ENCODE peak calls at places on chromosomes 2 and 18, in four cellular contexts. T is upper lobe of right lung, M is breast epithelium, E is body of pancreas. C is an unnamed sample.
A peak's percentile ranks its signal among the peaks of the same experiment; 100 is the strongest.

GRCh38 chr2:97758131-97758705 is 44.8 kb downstream of the ZAP70 start:
- DNase-seq in T (no peak), M (no peak), E (no peak), C (no peak)

GRCh38 chr18:58894937-58895336 is 30.3 kb downstream of the ZNF532 start:
- DNase-seq in T (no peak), M (no peak), E (no peak), C (no peak)

GRCh38 chr2:135093685-135094340 is 41.7 kb downstream of the RAB3GAP1 start:
- DNase-seq in T (no peak), M (no peak), E (no peak), C (no peak)

GRCh38 chr2:105376789-105377231 is 22.0 kb downstream of the FHL2 start:
- DNase-seq in T (no peak), M (no peak), E (no peak), C (peak; percentile 59)

GRCh38 chr2:148358375-148358774 is 286.2 kb upstream of the EPC2 start:
- DNase-seq in T (no peak), M (no peak), E (no peak), C (no peak)

GRCh38 chr2:12715878-12716249 is 872 bp upstream of the TRIB2 start:
- DNase-seq in T (peak; percentile 89), M (peak; percentile 78), E (peak; percentile 78), C (no peak)

GRCh38 chr2:28360742-28361293 is 31.8 kb upstream of the FOSL2 start:
- DNase-seq in T (no peak), M (no peak), E (no peak), C (peak; percentile 72)

GRCh38 chr2:181778621-181779195 is 98.4 kb upstream of the NEUROD1 start:
- DNase-seq in T (no peak), M (no peak), E (no peak), C (no peak)

GRCh38 chr2:152445375-152445774 is 110.4 kb downstream of the FMNL2 start:
- DNase-seq in T (no peak), M (no peak), E (no peak), C (no peak)

GRCh38 chr2:29063056-29063455 is 11.3 kb downstream of the PCARE start:
- DNase-seq in T (peak; percentile 82), M (peak; percentile 47), E (peak; percentile 63), C (no peak)

GRCh38 chr18:5237083-5237722 is 40.1 kb upstream of the AKAIN1 start:
- DNase-seq in T (no peak), M (peak; percentile 52), E (peak; percentile 12), C (no peak)

GRCh38 chr2:27724905-27725693 is 46.4 kb upstream of the MRPL33 start:
- DNase-seq in T (no peak), M (no peak), E (no peak), C (no peak)

GRCh38 chr2:98134138-98134537 is 47.2 kb downstream of the VWA3B start:
- DNase-seq in T (peak; percentile 70), M (no peak), E (no peak), C (no peak)

GRCh38 chr2:118667366-118667765 is 180.1 kb downstream of the EN1 start:
- DNase-seq in T (no peak), M (no peak), E (no peak), C (peak; percentile 77)

GRCh38 chr2:189091253-189091652 is 88.3 kb downstream of the COL5A2 start:
- DNase-seq in T (no peak), M (no peak), E (no peak), C (no peak)

GRCh38 chr2:181741756-181742155 is 61.4 kb upstream of the NEUROD1 start:
- DNase-seq in T (no peak), M (no peak), E (no peak), C (no peak)

GRCh38 chr2:127228102-127228501 is 8.0 kb upstream of the CYP27C1 start:
- DNase-seq in T (no peak), M (no peak), E (no peak), C (no peak)

GRCh38 chr18:73597832-73598615 is 549.6 kb downstream of the FBXO15 start:
- DNase-seq in T (no peak), M (no peak), E (no peak), C (no peak)

GRCh38 chr2:231245253-231246094 is 47.0 kb downstream of the ARMC9 start:
- DNase-seq in T (no peak), M (no peak), E (peak; percentile 28), C (no peak)
- TF ChIP-seq CTCF in T (no peak), M (no peak), E (peak; percentile 24), C (no peak)

DNA sequence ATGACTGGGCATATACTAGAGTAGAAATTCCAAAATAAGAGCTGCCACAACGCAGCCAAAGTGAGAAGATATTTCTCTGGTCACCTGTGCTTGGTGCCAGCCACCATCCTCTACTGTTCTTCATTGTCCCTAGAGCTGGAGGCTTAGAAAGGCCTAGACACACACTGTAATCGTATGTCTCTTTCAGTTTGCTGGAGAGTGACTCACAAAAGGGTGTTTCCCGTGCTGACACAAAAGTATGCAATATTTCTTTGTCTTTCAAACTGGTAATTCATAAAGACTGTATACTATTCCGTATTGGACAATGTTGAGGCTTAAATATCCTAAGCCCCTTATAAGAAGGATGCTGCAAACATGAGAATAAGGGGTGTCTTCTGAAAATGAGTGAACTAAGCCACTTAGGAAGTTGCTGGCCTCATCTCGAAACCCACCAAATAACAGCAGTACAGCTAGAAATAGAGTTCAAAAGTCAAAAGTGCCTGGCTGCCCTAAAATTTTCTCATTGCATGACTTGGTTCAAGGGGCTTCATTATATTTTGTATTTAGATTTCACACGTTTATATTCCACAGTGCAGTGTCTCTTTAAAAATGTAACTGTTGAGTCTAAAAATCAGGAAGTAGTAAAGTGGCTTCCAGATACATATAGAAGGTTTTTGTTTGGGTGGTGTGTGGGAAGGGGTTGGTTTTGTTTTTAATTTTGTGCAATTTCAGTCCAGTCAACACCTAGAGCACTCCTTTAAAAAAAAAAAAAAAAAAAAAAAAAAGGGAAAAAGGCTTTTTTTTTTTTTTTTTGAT is 601.1 kb downstream of the ARHGAP15 start:
- DNase-seq in T (no peak), M (no peak), E (no peak), C (no peak)
- H3K4me3 ChIP-seq in T (no peak overlapping the region), M (no peak overlapping the region), E (no peak overlapping the region), C (no peak overlapping the region)

GRCh38 chr2:205052781-205053180 is 507.5 kb downstream of the PARD3B start:
- DNase-seq in T (no peak), M (no peak), E (no peak), C (no peak)

GRCh38 chr2:205041472-205042130 is 496.3 kb downstream of the PARD3B start:
- DNase-seq in T (no peak), M (no peak), E (no peak), C (no peak)

GRCh38 chr2:205051417-205051816 is 506.1 kb downstream of the PARD3B start:
- DNase-seq in T (no peak), M (no peak), E (no peak), C (no peak)

GRCh38 chr2:205043285-205043684 is 498.0 kb downstream of the PARD3B start:
- DNase-seq in T (no peak), M (no peak), E (no peak), C (no peak)

GRCh38 chr2:205047273-205047839 is 502.1 kb downstream of the PARD3B start:
- DNase-seq in T (no peak), M (no peak), E (no peak), C (no peak)
- TF ChIP-seq CTCF in T (no peak), M (no peak), E (no peak), C (no peak)

GRCh38 chr2:217978536-217979150 is 24.2 kb downstream of the TNS1 start:
- DNase-seq in T (peak; percentile 72), M (no peak), E (peak; percentile 14), C (no peak)
- H3K4me3 ChIP-seq in T (peak overlapping the region; percentile 60), M (peak overlapping the region; percentile 45), E (peak overlapping the region; percentile 10), C (peak overlapping the region; percentile 56)

DNA sequence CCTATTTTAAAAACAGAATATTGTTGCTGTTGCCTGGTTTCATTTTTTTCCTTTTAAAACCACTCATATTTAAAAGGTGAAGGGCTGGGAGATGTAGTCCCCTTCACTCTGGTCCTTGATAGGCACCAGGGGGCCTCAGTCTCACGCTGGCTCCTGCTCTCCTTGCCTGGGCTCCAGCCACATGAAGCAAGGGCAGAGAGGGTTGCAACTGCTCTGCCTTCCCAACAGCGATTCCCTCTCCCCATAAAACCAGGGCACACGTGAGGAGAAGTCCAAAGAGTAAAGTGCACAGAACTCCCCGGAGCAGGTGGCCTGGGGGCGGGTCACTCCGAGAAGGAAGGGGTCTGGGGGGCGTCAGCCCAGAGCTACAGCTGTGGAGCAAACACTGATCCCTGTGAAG is 12.8 kb downstream of the TMEM127 start:
- DNase-seq in T (no peak), M (no peak), E (no peak), C (no peak)
- TF ChIP-seq CTCF in T (no peak), M (no peak), E (no peak), C (no peak)

GRCh38 chr18:75109001-75109400 is 99.9 kb downstream of the PTGR3 start:
- DNase-seq in T (no peak), M (no peak), E (no peak), C (no peak)
- H3K4me3 ChIP-seq in T (no peak overlapping the region), M (no peak overlapping the region), E (no peak overlapping the region), C (no peak overlapping the region)

GRCh38 chr2:53569957-53570727 is 197.5 kb upstream of the CHAC2 start:
- DNase-seq in T (no peak), M (no peak), E (peak; percentile 51), C (no peak)
- TF ChIP-seq CTCF in T (no peak), M (no peak), E (peak; percentile 30), C (no peak)

C was measured in retinal pigment epithelial cell.